ENCODE peak calls at places on chromosome 15, in six cellular contexts. A is AG04450, L is fibroblast of mammary gland, Q is GM12865, G is adipocyte, H is tibial nerve. D is an unnamed sample.

GRCh38 chr15:60507596-60508424 is 28.9 kb upstream of the ICE2 start:
- DNase-seq in A (peak), L (peak), H (no peak), G (peak), Q (peak), D (peak)

GRCh38 chr15:38996111-38996541 is 431.5 kb upstream of the RASGRP1 start:
- DNase-seq in Q (no peak), A (peak), L (peak), G (peak), H (no peak), D (peak)

GRCh38 chr15:68374346-68374745 is 57.6 kb downstream of the ITGA11 start:
- DNase-seq in Q (no peak), H (no peak), A (no peak), L (no peak), G (no peak), D (no peak)

GRCh38 chr15:86398986-86399677 is 319.5 kb downstream of the AGBL1 start:
- DNase-seq in H (no peak), L (no peak), A (no peak), G (no peak), Q (no peak), D (no peak)

GRCh38 chr15:68711406-68711805 is 109.3 kb downstream of the ANP32A start:
- DNase-seq in G (no peak), H (no peak), L (no peak), Q (no peak), A (no peak), D (no peak)

GRCh38 chr15:51414256-51414860 is 72.9 kb downstream of the GLDN start:
- DNase-seq in G (no peak), Q (no peak), A (no peak), H (no peak), L (no peak), D (no peak)

GRCh38 chr15:69576035-69576526 is 123.5 kb downstream of the RPLP1 start:
- DNase-seq in Q (peak), A (no peak), G (peak), H (no peak), L (no peak), D (peak)

GRCh38 chr15:70383856-70384255 is 286.1 kb upstream of the TLE3 start:
- DNase-seq in A (no peak), H (no peak), L (no peak), Q (no peak), G (no peak), D (no peak)

GRCh38 chr15:31265871-31266711 is 60.5 kb upstream of the KLF13 start:
- DNase-seq in G (peak), A (no peak), L (no peak), H (no peak), Q (peak), D (no peak)
- H3K4me3 ChIP-seq in G (no peak), A (no peak), L (no peak), H (no peak), Q (peak), D (no peak)

DNA sequence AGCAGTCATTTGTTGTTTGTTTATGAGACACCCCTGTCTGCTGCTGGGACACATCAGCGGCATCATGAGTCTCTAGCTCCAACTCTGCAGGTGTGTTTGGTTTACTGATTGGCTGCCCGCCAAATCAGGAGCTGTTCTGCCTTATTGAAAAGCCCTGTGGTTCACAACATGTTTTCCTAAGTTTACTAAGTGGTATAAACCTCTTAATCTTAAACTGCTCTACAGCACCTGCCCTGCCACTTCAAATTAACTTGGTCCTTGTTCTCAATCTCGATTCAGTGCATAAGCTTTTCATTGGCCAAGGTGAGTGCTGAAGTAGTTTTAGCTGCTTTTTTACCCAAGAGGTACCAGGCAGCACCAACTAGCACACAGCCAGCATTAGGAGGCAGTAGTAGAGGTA is 77.8 kb upstream of the WDR72 start:
- DNase-seq in A (no peak), Q (peak), G (no peak), H (no peak), L (no peak), D (no peak)
- H3K4me3 ChIP-seq in A (no peak), Q (no peak), G (no peak), H (no peak), L (no peak), D (no peak)

DNA sequence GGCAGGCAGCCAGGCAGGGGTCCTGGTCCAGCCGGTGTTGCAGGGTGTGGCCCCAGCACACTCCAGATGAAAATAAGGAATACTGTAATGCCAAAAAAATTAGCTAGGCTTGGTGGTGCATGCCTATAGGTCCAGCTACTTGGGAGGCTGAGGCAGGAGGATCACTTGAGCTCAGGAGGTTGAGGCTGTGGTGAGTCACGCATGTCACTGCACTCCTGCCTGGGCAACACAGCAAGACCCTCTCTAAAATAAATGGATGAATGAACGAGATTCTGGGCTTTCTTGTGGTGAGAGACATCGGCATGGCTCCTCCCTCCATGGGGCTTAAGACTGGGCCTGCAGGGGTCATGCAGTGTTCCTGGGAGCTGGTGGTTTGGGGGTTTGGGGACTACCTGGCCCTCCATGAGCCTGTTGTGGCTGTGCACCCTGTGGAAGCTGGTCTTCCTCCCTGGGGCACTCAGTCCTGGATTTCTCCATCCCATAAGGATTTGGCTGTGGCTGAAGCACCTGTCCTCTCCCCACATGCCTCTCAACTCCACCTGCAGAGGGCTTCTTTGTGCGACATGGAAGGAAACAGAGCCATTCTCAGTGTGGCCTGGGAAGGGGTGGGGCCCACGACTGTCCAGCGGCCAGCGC is 7.6 kb upstream of the RCCD1 start:
- DNase-seq in A (no peak), L (no peak), H (no peak), G (no peak), Q (no peak), D (no peak)
- H3K4me3 ChIP-seq in A (no peak), L (no peak), H (no peak), G (no peak), Q (no peak), D (no peak)

DNA sequence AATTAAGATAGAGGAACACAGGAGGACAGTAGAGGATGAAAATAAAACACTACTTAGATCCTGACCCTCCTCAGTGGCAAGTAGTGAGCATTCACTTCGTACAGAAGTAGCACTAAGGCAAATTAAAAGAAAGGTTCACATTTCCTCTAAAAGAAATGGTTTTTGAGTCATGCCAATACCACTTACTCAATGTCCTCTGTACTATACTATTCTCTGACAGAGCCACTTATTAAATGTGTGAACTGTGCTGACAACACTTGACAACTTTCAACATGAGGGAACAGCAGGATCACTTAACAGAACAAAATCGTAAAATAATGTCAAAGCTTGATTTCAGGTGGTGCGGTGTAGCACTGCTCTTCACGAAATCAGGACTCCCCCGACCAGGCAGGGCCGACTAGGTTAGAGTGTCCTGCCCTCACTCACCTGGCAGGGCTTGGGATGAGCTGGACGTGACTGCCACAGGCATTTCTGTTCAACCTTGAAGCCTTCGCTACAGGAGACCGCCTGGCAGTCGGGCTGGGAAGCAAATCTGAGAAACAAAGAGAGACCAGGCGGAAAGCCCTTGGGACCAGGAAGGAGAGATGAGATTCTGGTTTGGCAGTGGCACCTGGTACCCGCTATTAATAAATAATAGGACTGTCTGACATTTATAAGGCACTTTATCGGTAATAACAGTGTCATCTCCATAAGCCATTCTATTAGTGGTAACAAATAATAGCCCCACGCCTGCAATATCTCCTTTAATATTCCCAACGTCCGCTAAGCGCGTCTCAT is 602 bp upstream of the SLC27A2 start:
- DNase-seq in L (no peak), G (no peak), Q (no peak), H (no peak), A (no peak), D (no peak)
- H3K4me3 ChIP-seq in L (no peak), G (peak), Q (no peak), H (peak), A (peak), D (no peak)

DNA sequence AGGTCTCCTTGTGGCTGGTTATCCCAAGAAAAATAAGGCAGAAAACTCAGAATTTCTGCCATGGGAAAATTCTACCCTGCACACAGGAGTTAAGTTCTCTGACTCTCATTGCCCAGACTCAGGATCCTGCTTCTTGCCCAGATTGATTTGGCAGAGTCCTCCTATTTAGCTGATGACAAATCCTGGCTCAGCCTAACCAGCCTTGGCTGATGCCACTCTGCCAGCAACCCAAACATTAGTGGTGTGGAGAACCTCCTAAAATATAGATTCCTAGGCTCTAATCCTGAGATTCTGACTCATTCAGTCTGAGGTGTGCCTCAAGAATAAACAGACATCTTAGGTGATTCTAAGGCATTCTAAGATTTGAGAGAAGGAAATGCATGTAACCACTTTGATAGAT is 60.5 kb upstream of the ACTC1 start:
- DNase-seq in A (no peak), L (peak), G (peak), H (no peak), Q (no peak), D (peak)
- H3K4me3 ChIP-seq in A (no peak), L (no peak), G (no peak), H (no peak), Q (no peak), D (no peak)

DNA sequence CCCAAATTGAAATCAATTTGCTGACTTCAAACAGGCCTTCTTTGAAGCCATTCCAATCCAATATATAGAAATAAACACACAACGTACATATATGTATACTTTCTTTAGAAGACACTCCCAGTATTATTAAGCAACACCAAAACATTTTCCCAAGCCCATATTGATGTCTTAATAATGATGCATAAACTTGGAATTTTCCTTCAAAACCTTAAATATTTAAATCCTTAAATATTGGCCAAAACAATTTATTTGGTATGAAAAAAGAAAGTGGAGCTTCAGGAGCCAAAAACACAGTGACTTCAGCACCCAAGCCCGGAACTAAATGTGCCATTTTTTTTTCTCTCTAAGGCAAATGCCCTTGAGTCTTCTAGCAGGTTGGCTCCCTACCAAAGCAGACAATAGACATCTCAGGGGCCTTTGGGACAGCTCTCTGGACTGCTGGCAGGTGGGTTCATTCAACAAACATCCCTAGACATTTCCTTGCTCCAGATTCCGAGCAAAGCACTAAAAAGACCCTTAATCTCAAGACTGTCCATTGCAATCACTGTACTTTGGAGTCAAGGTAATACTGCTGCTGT is 384.7 kb downstream of the NTRK3 start:
- DNase-seq in H (no peak), A (no peak), L (peak), Q (no peak), G (no peak), D (peak)
- H3K4me3 ChIP-seq in H (no peak), A (no peak), L (no peak), Q (no peak), G (no peak), D (no peak)

GRCh38 chr15:40769310-40770146 is at the start of gene C15orf62:
- DNase-seq in L (peak), G (no peak), A (no peak), Q (peak), H (peak), D (peak)

GRCh38 chr15:40768492-40769309 is 1.1 kb upstream of the C15orf62 start:
- DNase-seq in A (no peak), H (no peak), G (no peak), L (no peak), Q (peak), D (no peak)

GRCh38 chr15:40771242-40771641 is 1.5 kb downstream of the C15orf62 start:
- DNase-seq in Q (no peak), L (no peak), G (no peak), H (no peak), A (no peak), D (no peak)

GRCh38 chr15:40772014-40772413 is 2.2 kb downstream of the C15orf62 start:
- DNase-seq in L (no peak), A (no peak), G (no peak), H (no peak), Q (no peak), D (no peak)

GRCh38 chr15:40770147-40770721 is 454 bp downstream of the C15orf62 start:
- DNase-seq in L (no peak), Q (no peak), A (no peak), G (no peak), H (no peak), D (no peak)
- H3K4me3 ChIP-seq in L (no peak), Q (no peak), A (no peak), G (no peak), H (no peak), D (no peak)

GRCh38 chr15:28099555-28100140 is 533 bp upstream of the OCA2 start:
- DNase-seq in A (no peak), L (no peak), H (no peak), Q (no peak), G (no peak), D (no peak)

GRCh38 chr15:28098360-28098765 is 752 bp downstream of the OCA2 start:
- DNase-seq in A (no peak), G (peak), H (no peak), Q (no peak), L (no peak), D (no peak)

GRCh38 chr15:28097656-28098359 is 1.3 kb downstream of the OCA2 start:
- DNase-seq in L (no peak), G (no peak), H (no peak), A (no peak), Q (no peak), D (no peak)

GRCh38 chr15:28100516-28101195 is 1.5 kb upstream of the OCA2 start:
- DNase-seq in L (no peak), A (no peak), H (no peak), Q (no peak), G (no peak), D (no peak)

GRCh38 chr15:28098766-28099554 is at the start of gene OCA2:
- DNase-seq in L (no peak), Q (no peak), H (no peak), A (no peak), G (peak), D (peak)
- H3K4me3 ChIP-seq in L (no peak), Q (no peak), H (no peak), A (peak), G (peak), D (peak)

GRCh38 chr15:58551764-58552504 is 120.1 kb downstream of the LIPC start:
- DNase-seq in G (peak), A (peak), Q (peak), H (no peak), L (peak), D (peak)

GRCh38 chr15:58549013-58549779 is 117.4 kb downstream of the LIPC start:
- DNase-seq in H (no peak), G (peak), A (peak), Q (no peak), L (no peak), D (no peak)

GRCh38 chr15:58549780-58550064 is 117.9 kb downstream of the LIPC start:
- DNase-seq in L (no peak), Q (no peak), A (no peak), G (no peak), H (no peak), D (no peak)

GRCh38 chr15:58552505-58553364 is 120.9 kb downstream of the LIPC start:
- DNase-seq in G (no peak), A (no peak), Q (no peak), H (no peak), L (peak), D (peak)

DNA sequence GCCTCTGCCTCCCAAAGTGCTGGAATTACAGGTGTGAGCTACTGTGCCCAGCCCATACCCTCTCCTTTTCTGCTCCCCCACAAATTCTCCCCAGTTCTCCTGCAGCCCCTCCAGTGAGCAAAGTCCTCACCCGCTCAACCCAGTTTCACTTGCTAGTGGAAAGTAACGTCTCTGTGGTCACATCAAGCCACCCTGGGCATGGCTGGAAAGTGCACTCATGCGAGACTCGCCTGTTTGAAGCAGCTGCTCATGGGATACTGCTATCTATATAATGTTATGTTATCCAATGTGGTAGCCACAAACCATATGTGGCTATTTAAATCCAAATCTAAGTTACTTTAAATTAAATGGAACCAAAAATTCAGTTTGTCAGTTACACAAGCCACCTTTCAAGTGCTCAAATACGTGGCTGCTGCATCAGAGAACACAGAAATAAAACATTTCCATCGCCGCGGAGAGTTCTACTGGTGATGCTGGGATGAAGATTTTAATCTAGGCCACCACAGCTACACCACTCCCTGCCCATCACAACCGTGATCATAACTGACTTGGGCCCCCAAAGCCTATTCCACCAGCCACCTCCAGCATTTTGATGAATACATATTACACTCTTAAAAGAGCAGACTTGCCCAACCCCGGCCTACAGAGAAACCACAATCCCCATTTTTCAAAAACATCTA is 119.4 kb downstream of the LIPC start:
- DNase-seq in L (no peak), Q (peak), H (no peak), A (no peak), G (no peak), D (no peak)
- H3K4me3 ChIP-seq in L (no peak), Q (no peak), H (no peak), A (no peak), G (peak), D (no peak)

D was measured in fibroblast of pulmonary artery.